ENCODE peak calls at places on chromosomes 12 and 14, in ten cellular contexts. R is AG08395, C is endothelial cell, I is heart right ventricle, U is T-helper 2 cell, J is SHP77, L is osteocyte, W is psoas muscle, G is NCI-H1436 treated with DMSO at 0.1 percent for 48 hours, T is left ventricle myocardium superior. N is an unnamed sample.

GRCh38 chr12:94767971-94768370 is 117.6 kb upstream of the TMCC3 start:
- DNase-seq in W (no peak), I (no peak), J (no peak), G (no peak), R (no peak), C (no peak), T (no peak), L (no peak), U (no peak), N (no peak)

GRCh38 chr14:64092940-64093339 is 201.2 kb downstream of the ESR2 start:
- DNase-seq in I (no peak), T (no peak), W (no peak), J (no peak), L (no peak), U (no peak), C (no peak), R (no peak), G (no peak), N (no peak)

GRCh38 chr14:67856806-67857205 is 37.2 kb downstream of the RAD51B start:
- DNase-seq in C (no peak), W (no peak), I (no peak), U (no peak), J (no peak), L (no peak), T (no peak), G (no peak), R (peak), N (no peak)

GRCh38 chr14:92258934-92259333 is 64.0 kb upstream of the SLC24A4 start:
- DNase-seq in W (no peak), T (no peak), R (no peak), C (no peak), L (no peak), I (no peak), U (no peak), J (no peak), G (no peak), N (no peak)

GRCh38 chr12:4482936-4483335 is 37.3 kb upstream of the FGF6 start:
- DNase-seq in T (no peak), L (no peak), U (no peak), C (no peak), W (no peak), R (no peak), G (no peak), J (no peak), I (no peak), N (no peak)

GRCh38 chr14:44165286-44165685 is 341.8 kb downstream of the FSCB start:
- DNase-seq in T (no peak), L (no peak), U (no peak), R (no peak), G (no peak), C (no peak), J (no peak), I (no peak), W (no peak), N (no peak)

GRCh38 chr12:49358548-49359141 is 8.6 kb upstream of the SPATS2 start:
- DNase-seq in J (peak), R (peak), U (no peak), T (no peak), W (no peak), L (peak), C (peak), G (no peak), I (no peak), N (no peak)

GRCh38 chr14:97584528-97584927 is 787.3 kb downstream of the VRK1 start:
- DNase-seq in I (no peak), T (no peak), L (no peak), W (no peak), U (no peak), R (no peak), C (peak), G (no peak), J (no peak), N (no peak)

GRCh38 chr12:9649532-9649940 is 20.0 kb upstream of the CLEC2D start:
- DNase-seq in R (no peak), W (no peak), G (no peak), J (no peak), L (no peak), C (peak), I (no peak), T (no peak), U (no peak), N (no peak)

GRCh38 chr12:108371801-108372344 is 32.8 kb upstream of the CMKLR1 start:
- DNase-seq in C (no peak), W (no peak), J (no peak), U (no peak), I (no peak), T (no peak), L (no peak), R (peak), G (no peak), N (no peak)

GRCh38 chr12:126040307-126040706 is 975.1 kb downstream of the AACS start:
- DNase-seq in I (no peak), J (no peak), R (no peak), G (no peak), W (no peak), C (no peak), L (no peak), T (no peak), U (no peak), N (no peak)

GRCh38 chr12:19620222-19620621 is 180.9 kb downstream of the AEBP2 start:
- DNase-seq in U (no peak), R (no peak), G (no peak), C (no peak), W (no peak), T (no peak), J (no peak), I (no peak), L (no peak), N (no peak)

GRCh38 chr14:61561657-61562276 is 133.5 kb upstream of the HIF1A start:
- DNase-seq in G (no peak), R (peak), J (peak), L (no peak), C (peak), W (peak), I (peak), T (peak), U (no peak), N (no peak)

GRCh38 chr12:700061-700460 is 36.8 kb upstream of the NINJ2 start:
- DNase-seq in U (no peak), C (no peak), L (no peak), G (no peak), R (no peak), W (no peak), J (no peak), T (no peak), I (no peak), N (no peak)

GRCh38 chr14:35301334-35302210 is 9.4 kb downstream of the PSMA6 start:
- DNase-seq in T (no peak), I (no peak), C (no peak), R (no peak), U (no peak), G (no peak), L (no peak), J (no peak), W (peak), N (no peak)

GRCh38 chr12:130076126-130076525 is 86.1 kb upstream of the FZD10 start:
- DNase-seq in C (no peak), J (no peak), R (no peak), U (no peak), L (no peak), T (no peak), W (no peak), I (no peak), G (no peak), N (no peak)

GRCh38 chr12:3033538-3033865 is 43.7 kb upstream of the TSPAN9 start:
- DNase-seq in I (no peak), T (no peak), C (no peak), G (no peak), W (peak), U (no peak), L (no peak), R (no peak), J (no peak), N (no peak)

GRCh38 chr14:50057331-50057730 is 59.0 kb downstream of the VCPKMT start:
- DNase-seq in C (no peak), U (no peak), T (no peak), J (no peak), I (no peak), G (no peak), L (no peak), R (no peak), W (no peak), N (no peak)

GRCh38 chr14:93183596-93184317 is 940 bp downstream of the MOAP1 start:
- DNase-seq in T (no peak), C (no peak), I (no peak), G (no peak), W (no peak), U (no peak), J (no peak), L (no peak), R (no peak), N (no peak)

GRCh38 chr14:90235179-90235976 is 21.0 kb upstream of the PSMC1 start:
- DNase-seq in L (peak), W (peak), R (peak), C (peak), G (peak), I (peak), T (peak), U (peak), J (peak), N (peak)

GRCh38 chr14:23621204-23621931 is 14.8 kb upstream of the DHRS2 start:
- DNase-seq in L (no peak), T (no peak), J (no peak), W (no peak), I (no peak), U (no peak), C (no peak), R (no peak), G (no peak), N (no peak)

GRCh38 chr14:74548881-74549280 is 55.3 kb downstream of the ISCA2 start:
- DNase-seq in W (peak), G (no peak), I (peak), L (no peak), C (no peak), T (peak), U (no peak), J (no peak), R (peak), N (no peak)